ENCODE peak calls at places on chromosomes 4 and X, in five cellular contexts. One of them, this sample, is unnamed.
A peak's percentile ranks its signal among the peaks of the same experiment; 100 is the strongest.

GRCh38 chr4:27316176-27316575 is 455.5 kb downstream of the STIM2 start:
- DNase-seq in mammary epithelial cell: no peak
- DNase-seq in H9: no peak
- DNase-seq in HepG2: no peak
- DNase-seq in MM.1S: no peak
- DNase-seq in this sample: no peak

GRCh38 chr4:37825943-37826281 is 574 bp upstream of the PGM2 start:
- DNase-seq in mammary epithelial cell: peak; percentile 12
- DNase-seq in MM.1S: no peak
- DNase-seq in HepG2: no peak
- DNase-seq in H9: peak; percentile 27
- DNase-seq in this sample: peak; percentile 9

GRCh38 chr4:150173854-150174398 is 95.7 kb downstream of the DCLK2 start:
- DNase-seq in H9: no peak
- DNase-seq in mammary epithelial cell: no peak
- DNase-seq in HepG2: no peak
- DNase-seq in MM.1S: no peak
- DNase-seq in this sample: no peak

GRCh38 chrX:70260104-70260503 is at the start of gene P2RY4:
- DNase-seq in H9: no peak
- DNase-seq in HepG2: no peak
- DNase-seq in mammary epithelial cell: no peak
- DNase-seq in MM.1S: no peak
- DNase-seq in this sample: no peak

GRCh38 chr4:182832352-182833120 is 84.7 kb downstream of the DCTD start:
- DNase-seq in HepG2: peak; percentile 20
- DNase-seq in MM.1S: no peak
- DNase-seq in mammary epithelial cell: no peak
- DNase-seq in H9: no peak
- DNase-seq in this sample: no peak

GRCh38 chr4:30753316-30753715 is 33.1 kb downstream of the PCDH7 start:
- DNase-seq in mammary epithelial cell: peak; percentile 65
- DNase-seq in HepG2: no peak
- DNase-seq in MM.1S: no peak
- DNase-seq in H9: no peak
- DNase-seq in this sample: peak; percentile 12

GRCh38 chr4:5747746-5748365 is 36.9 kb downstream of the EVC start:
- DNase-seq in MM.1S: no peak
- DNase-seq in HepG2: no peak
- DNase-seq in H9: no peak
- DNase-seq in mammary epithelial cell: peak; percentile 39
- DNase-seq in this sample: peak; percentile 37

GRCh38 chrX:11757729-11758399 is at the start of gene MSL3:
- DNase-seq in MM.1S: peak; percentile 51
- DNase-seq in mammary epithelial cell: peak; percentile 36
- DNase-seq in H9: peak; percentile 60
- DNase-seq in HepG2: no peak
- DNase-seq in this sample: peak; percentile 52

GRCh38 chr4:109703664-109704351 is 563 bp upstream of the CASP6 start:
- DNase-seq in H9: no peak
- DNase-seq in MM.1S: no peak
- DNase-seq in HepG2: no peak
- DNase-seq in mammary epithelial cell: no peak
- DNase-seq in this sample: peak; percentile 51

GRCh38 chr4:184421558-184422155 is 52.7 kb downstream of the IRF2 start:
- DNase-seq in HepG2: no peak
- DNase-seq in H9: no peak
- DNase-seq in mammary epithelial cell: no peak
- DNase-seq in MM.1S: peak; percentile 62
- DNase-seq in this sample: no peak

GRCh38 chr4:113209652-113210320 is 160.3 kb downstream of the ANK2 start:
- DNase-seq in MM.1S: no peak
- DNase-seq in HepG2: no peak
- DNase-seq in H9: no peak
- DNase-seq in mammary epithelial cell: no peak
- DNase-seq in this sample: no peak

GRCh38 chrX:77953300-77953699 is 16.1 kb downstream of the PGAM4 start:
- DNase-seq in H9: no peak
- DNase-seq in MM.1S: no peak
- DNase-seq in mammary epithelial cell: no peak
- DNase-seq in HepG2: no peak
- DNase-seq in this sample: no peak

GRCh38 chrX:34918856-34919255 is 23.7 kb upstream of the FAM47B start:
- DNase-seq in HepG2: peak; percentile 9
- DNase-seq in H9: peak; percentile 50
- DNase-seq in mammary epithelial cell: peak; percentile 39
- DNase-seq in MM.1S: no peak
- DNase-seq in this sample: no peak

GRCh38 chrX:81174286-81174685 is 27.4 kb downstream of the HMGN5 start:
- DNase-seq in H9: no peak
- DNase-seq in mammary epithelial cell: peak; percentile 14
- DNase-seq in MM.1S: peak; percentile 17
- DNase-seq in HepG2: peak; percentile 3
- DNase-seq in this sample: no peak

GRCh38 chrX:77527233-77528001 is 80.2 kb downstream of the FGF16 start:
- DNase-seq in MM.1S: no peak
- DNase-seq in mammary epithelial cell: no peak
- DNase-seq in H9: peak; percentile 44
- DNase-seq in HepG2: no peak
- DNase-seq in this sample: no peak

GRCh38 chr4:158068063-158068462 is 104.8 kb downstream of the GASK1B start:
- DNase-seq in MM.1S: no peak
- DNase-seq in mammary epithelial cell: no peak
- DNase-seq in HepG2: no peak
- DNase-seq in H9: no peak
- DNase-seq in this sample: no peak

GRCh38 chr4:181952478-181952877 is 290.7 kb upstream of the TENM3 start:
- DNase-seq in mammary epithelial cell: peak; percentile 90
- DNase-seq in HepG2: no peak
- DNase-seq in H9: no peak
- DNase-seq in MM.1S: no peak
- DNase-seq in this sample: no peak

GRCh38 chr4:16083217-16084191 is at the start of gene PROM1:
- DNase-seq in MM.1S: no peak
- DNase-seq in HepG2: peak; percentile 3
- DNase-seq in H9: peak; percentile 83
- DNase-seq in mammary epithelial cell: no peak
- DNase-seq in this sample: no peak

GRCh38 chrX:41518841-41519220 is 71.7 kb downstream of the NYX start:
- DNase-seq in HepG2: no peak
- DNase-seq in mammary epithelial cell: peak; percentile 21
- DNase-seq in MM.1S: no peak
- DNase-seq in H9: no peak
- DNase-seq in this sample: no peak

GRCh38 chr4:143291334-143291733 is 45.3 kb upstream of the GAB1 start:
- DNase-seq in mammary epithelial cell: peak; percentile 19
- DNase-seq in H9: no peak
- DNase-seq in HepG2: no peak
- DNase-seq in MM.1S: no peak
- DNase-seq in this sample: no peak

GRCh38 chr4:1726146-1726934 is 5.0 kb downstream of the TACC3 start:
- DNase-seq in HepG2: peak; percentile 82
- DNase-seq in H9: peak; percentile 94
- DNase-seq in mammary epithelial cell: peak; percentile 67
- DNase-seq in MM.1S: peak; percentile 84
- DNase-seq in this sample: peak; percentile 88

GRCh38 chr4:1728061-1728980 is 7.0 kb downstream of the TACC3 start:
- DNase-seq in MM.1S: no peak
- DNase-seq in mammary epithelial cell: no peak
- DNase-seq in H9: no peak
- DNase-seq in HepG2: no peak
- DNase-seq in this sample: peak; percentile 72

GRCh38 chr4:1727117-1728031 is 6.1 kb downstream of the TACC3 start:
- DNase-seq in H9: no peak
- DNase-seq in mammary epithelial cell: peak; percentile 91
- DNase-seq in HepG2: no peak
- DNase-seq in MM.1S: no peak
- DNase-seq in this sample: peak; percentile 94

GRCh38 chr4:1723131-1723801 is 1.9 kb downstream of the TACC3 start:
- DNase-seq in HepG2: no peak
- DNase-seq in MM.1S: no peak
- DNase-seq in H9: no peak
- DNase-seq in mammary epithelial cell: no peak
- DNase-seq in this sample: no peak

DNA sequence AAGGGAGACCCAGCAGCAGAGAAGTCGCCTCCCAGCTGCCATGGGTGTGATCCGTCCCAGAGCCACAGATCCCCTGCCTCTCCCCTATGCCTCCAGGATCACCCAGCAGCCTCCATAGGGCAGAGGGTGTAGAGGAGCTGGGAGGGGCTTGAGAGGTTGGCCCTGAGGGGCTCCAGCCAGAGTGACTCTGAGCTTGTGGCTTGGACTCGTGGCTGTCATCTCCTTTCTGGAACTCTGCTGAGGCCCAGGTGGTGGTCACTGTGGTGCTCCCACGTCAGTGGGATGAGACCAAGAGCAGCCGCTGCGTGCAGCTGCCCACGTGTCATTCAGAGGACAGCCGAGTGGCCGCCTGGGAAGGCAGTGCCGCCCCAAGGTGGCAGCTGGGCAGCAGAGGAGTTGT is 4.2 kb downstream of the TACC3 start:
- DNase-seq in H9: peak; percentile 25
- DNase-seq in HepG2: no peak
- DNase-seq in mammary epithelial cell: no peak
- DNase-seq in MM.1S: no peak
- DNase-seq in this sample: no peak
- H4K20me1 ChIP-seq in H9: peaks cover 2% of the 10 kb centered on the region
- H4K20me1 ChIP-seq in HepG2: peaks cover 3% of the 10 kb centered on the region
- H4K20me1 ChIP-seq in mammary epithelial cell: no peaks in the 10 kb centered on the region
- H4K20me1 ChIP-seq in MM.1S: peaks cover 7% of the 10 kb centered on the region
- H4K20me1 ChIP-seq in this sample: peaks cover 3% of the 10 kb centered on the region

DNA sequence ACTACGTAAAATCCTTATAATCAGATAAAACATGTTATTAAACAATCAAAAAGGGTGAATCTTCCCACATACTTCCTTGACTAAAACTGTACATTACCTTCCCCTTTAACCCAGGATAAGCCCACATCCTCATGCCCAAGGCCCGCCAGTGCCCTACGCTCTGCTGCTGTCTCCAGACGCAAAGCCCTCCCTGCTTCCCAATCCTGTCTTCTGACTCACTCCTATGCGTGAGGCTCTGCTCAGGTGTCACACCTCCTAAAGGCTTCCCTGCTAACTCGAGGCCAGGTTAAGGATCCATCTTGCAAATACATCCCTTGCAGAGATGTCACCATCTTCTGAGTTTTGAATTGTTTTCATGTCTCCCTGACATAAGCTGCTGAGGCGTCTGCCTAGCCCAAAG is 61.6 kb downstream of the STX18 start:
- DNase-seq in HepG2: no peak
- DNase-seq in mammary epithelial cell: no peak
- DNase-seq in MM.1S: no peak
- DNase-seq in H9: peak; percentile 46
- DNase-seq in this sample: no peak
- H4K20me1 ChIP-seq in HepG2: no peaks in the 10 kb centered on the region
- H4K20me1 ChIP-seq in mammary epithelial cell: no peaks in the 10 kb centered on the region
- H4K20me1 ChIP-seq in MM.1S: no peaks in the 10 kb centered on the region
- H4K20me1 ChIP-seq in H9: no peaks in the 10 kb centered on the region
- H4K20me1 ChIP-seq in this sample: peaks cover 5% of the 10 kb centered on the region

DNA sequence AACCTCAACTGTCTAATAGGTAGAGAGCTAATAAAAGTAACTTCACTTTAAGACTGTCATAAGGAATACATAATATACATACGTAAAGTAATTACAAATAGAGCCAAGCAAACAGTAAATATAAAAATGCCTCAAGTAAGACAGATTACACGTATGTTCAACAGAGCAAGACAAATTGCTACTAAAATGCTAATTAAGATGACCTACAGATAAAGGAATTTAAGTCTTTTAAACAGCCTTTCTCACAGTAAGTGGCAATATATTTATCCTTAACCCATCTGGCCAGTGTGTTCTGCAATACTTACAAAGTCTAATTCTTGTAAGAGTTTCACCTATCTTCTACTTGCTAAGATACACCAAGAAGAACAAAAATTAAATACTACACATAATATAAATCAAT is 12.7 kb downstream of the G3BP2 start:
- DNase-seq in MM.1S: no peak
- DNase-seq in H9: no peak
- DNase-seq in HepG2: no peak
- DNase-seq in mammary epithelial cell: no peak
- DNase-seq in this sample: no peak
- H4K20me1 ChIP-seq in MM.1S: peaks cover 13% of the 10 kb centered on the region
- H4K20me1 ChIP-seq in H9: no peaks in the 10 kb centered on the region
- H4K20me1 ChIP-seq in HepG2: peaks cover 25% of the 10 kb centered on the region
- H4K20me1 ChIP-seq in mammary epithelial cell: peaks cover 6% of the 10 kb centered on the region
- H4K20me1 ChIP-seq in this sample: peaks cover 39% of the 10 kb centered on the region

GRCh38 chrX:139905041-139905440 is 27.8 kb downstream of the ATP11C start:
- DNase-seq in HepG2: no peak
- DNase-seq in mammary epithelial cell: no peak
- DNase-seq in MM.1S: no peak
- DNase-seq in H9: no peak
- DNase-seq in this sample: no peak
- H4K20me1 ChIP-seq in HepG2: no peaks in the 10 kb centered on the region
- H4K20me1 ChIP-seq in mammary epithelial cell: no peaks in the 10 kb centered on the region
- H4K20me1 ChIP-seq in MM.1S: no peaks in the 10 kb centered on the region
- H4K20me1 ChIP-seq in H9: no peaks in the 10 kb centered on the region
- H4K20me1 ChIP-seq in this sample: no peaks in the 10 kb centered on the region

DNA sequence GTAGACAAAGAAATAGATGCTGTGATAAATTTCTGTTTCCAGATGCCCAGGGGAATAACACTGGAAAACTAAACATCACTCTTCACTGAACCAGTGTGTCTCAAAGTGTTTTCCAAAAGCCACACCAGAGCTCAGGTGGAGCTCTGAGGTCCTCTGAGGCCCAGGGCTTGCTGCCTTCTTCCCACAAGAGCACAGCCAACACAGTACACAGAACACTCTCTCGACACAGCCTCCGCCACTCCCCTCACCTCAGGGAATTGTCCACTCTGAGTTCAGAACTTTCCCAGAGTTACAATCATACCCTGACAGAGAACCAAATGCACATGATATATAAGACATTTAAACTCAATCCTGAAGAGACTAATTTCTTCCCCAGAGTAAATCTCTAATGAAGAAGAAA is 3.1 kb downstream of the SETD7 start:
- DNase-seq in HepG2: no peak
- DNase-seq in H9: no peak
- DNase-seq in mammary epithelial cell: no peak
- DNase-seq in MM.1S: no peak
- DNase-seq in this sample: no peak
- H4K20me1 ChIP-seq in HepG2: no peaks in the 10 kb centered on the region
- H4K20me1 ChIP-seq in H9: no peaks in the 10 kb centered on the region
- H4K20me1 ChIP-seq in mammary epithelial cell: no peaks in the 10 kb centered on the region
- H4K20me1 ChIP-seq in MM.1S: peaks cover 52% of the 10 kb centered on the region
- H4K20me1 ChIP-seq in this sample: peaks cover 4% of the 10 kb centered on the region

DNA sequence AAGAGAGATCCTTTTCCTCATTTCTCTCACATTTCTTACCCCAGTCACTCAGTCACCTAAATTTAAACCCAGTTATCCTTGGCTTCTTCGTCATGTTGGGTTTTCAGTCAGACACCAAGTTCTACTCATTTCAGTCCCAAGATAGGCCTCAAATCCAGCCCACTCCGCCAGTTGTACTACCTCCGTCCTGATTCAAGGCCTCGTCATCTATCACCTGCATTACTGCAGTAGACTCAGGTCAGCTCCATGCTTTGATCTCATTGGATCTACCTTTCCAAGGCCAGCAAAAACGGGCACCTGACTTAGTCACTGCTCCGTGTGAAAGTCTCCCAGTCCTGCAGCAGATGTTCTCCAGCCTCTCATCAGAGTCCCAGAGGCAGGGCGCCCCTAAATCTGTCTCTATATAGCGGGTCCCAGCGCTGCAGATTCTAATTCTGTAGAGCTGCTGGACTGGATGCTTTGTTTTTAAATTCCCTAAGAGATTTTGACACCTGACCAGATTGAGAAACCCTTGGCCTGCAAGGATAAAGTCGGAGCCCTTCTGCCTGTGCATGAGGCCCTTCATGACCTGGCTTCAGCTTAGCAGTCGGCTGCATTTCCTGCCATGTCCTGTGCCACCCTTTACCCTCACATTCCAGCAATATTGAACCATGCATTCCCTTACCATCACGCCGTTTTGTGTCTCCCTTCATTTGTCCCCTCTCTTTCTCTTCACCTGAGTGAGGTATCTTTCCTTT is 53.7 kb downstream of the ZFX start:
- DNase-seq in HepG2: no peak
- DNase-seq in H9: no peak
- DNase-seq in MM.1S: no peak
- DNase-seq in mammary epithelial cell: no peak
- DNase-seq in this sample: no peak
- H4K20me1 ChIP-seq in HepG2: peaks cover 54% of the 10 kb centered on the region
- H4K20me1 ChIP-seq in H9: no peaks in the 10 kb centered on the region
- H4K20me1 ChIP-seq in MM.1S: no peaks in the 10 kb centered on the region
- H4K20me1 ChIP-seq in mammary epithelial cell: no peaks in the 10 kb centered on the region
- H4K20me1 ChIP-seq in this sample: peaks cover 46% of the 10 kb centered on the region

This sample was measured in PC-9.